ENCODE peak calls at places on chromosome 6, in six cellular contexts. Z is GM03348; B is DMS153; L is Right ventricle myocardium superior; S is NB4; C is activated CD4-positive, alpha-beta T cell treated with anti-CD3 and anti-CD28 coated beads, Interleukin-2, amount 10 ng/mL, durations not matched to agents 7 days and 5 days. O is an unnamed sample.

GRCh38 chr6:16684195-16684689 is 77.0 kb downstream of the ATXN1 start:
- DNase-seq in Z (no peak), B (no peak), L (no peak), S (peak; percentile 98), C (no peak), O (no peak)

GRCh38 chr6:170360476-170360875 is 53.9 kb downstream of the FAM120B start:
- DNase-seq in Z (no peak), B (no peak), L (no peak), S (no peak), C (no peak), O (no peak)

GRCh38 chr6:144151010-144151727 is 852 bp downstream of the STX11 start:
- DNase-seq in Z (no peak), B (no peak), L (no peak), S (peak; percentile 75), C (peak; percentile 72), O (no peak)

GRCh38 chr6:105270511-105270910 is 90.7 kb upstream of the POPDC3 start:
- DNase-seq in Z (peak; percentile 50), B (no peak), L (no peak), S (no peak), C (no peak), O (peak; percentile 22)

GRCh38 chr6:41371461-41371991 is 36.1 kb downstream of the NCR2 start:
- DNase-seq in Z (peak; percentile 68), B (no peak), L (peak; percentile 55), S (peak; percentile 22), C (no peak), O (peak; percentile 14)

GRCh38 chr6:140602431-140602836 is 1228.0 kb upstream of the CITED2 start:
- DNase-seq in Z (no peak), B (no peak), L (no peak), S (no peak), C (no peak), O (peak; percentile 32)

GRCh38 chr6:84645563-84646266 is 118.7 kb downstream of the TBX18 start:
- DNase-seq in Z (peak; percentile 45), B (no peak), L (no peak), S (no peak), C (no peak), O (peak; percentile 79)

GRCh38 chr6:139433647-139434419 is 59.4 kb upstream of the CITED2 start:
- DNase-seq in Z (peak; percentile 15), B (peak; percentile 42), L (no peak), S (peak; percentile 67), C (no peak), O (peak; percentile 14)

GRCh38 chr6:34506718-34507117 is 40.8 kb downstream of the PACSIN1 start:
- DNase-seq in Z (no peak), B (no peak), L (no peak), S (no peak), C (no peak), O (no peak)

GRCh38 chr6:14728396-14729024 is 517.4 kb upstream of the JARID2 start:
- DNase-seq in Z (peak; percentile 54), B (no peak), L (peak; percentile 48), S (peak; percentile 95), C (no peak), O (no peak)

GRCh38 chr6:103819509-103819908 is 1040.2 kb downstream of the HACE1 start:
- DNase-seq in Z (no peak), B (no peak), L (no peak), S (no peak), C (peak; percentile 5), O (no peak)

GRCh38 chr6:157842213-157842612 is 19.2 kb downstream of the SNX9 start:
- DNase-seq in Z (no peak), B (no peak), L (no peak), S (no peak), C (no peak), O (no peak)

GRCh38 chr6:81241717-81242116 is 510.8 kb downstream of the TENT5A start:
- DNase-seq in Z (peak; percentile 49), B (no peak), L (no peak), S (peak; percentile 52), C (no peak), O (peak; percentile 63)

GRCh38 chr6:12148317-12148801 is 136.2 kb downstream of the HIVEP1 start:
- DNase-seq in Z (peak; percentile 49), B (no peak), L (no peak), S (no peak), C (no peak), O (peak; percentile 82)

GRCh38 chr6:12748411-12748810 is 31.8 kb downstream of the PHACTR1 start:
- DNase-seq in Z (no peak), B (no peak), L (no peak), S (no peak), C (no peak), O (no peak)

GRCh38 chr6:34273242-34273805 is 24.5 kb upstream of the SMIM29 start:
- DNase-seq in Z (peak; percentile 19), B (no peak), L (peak; percentile 73), S (peak; percentile 96), C (no peak), O (no peak)

GRCh38 chr6:144343736-144344428 is 58.7 kb downstream of the UTRN start:
- DNase-seq in Z (no peak), B (no peak), L (no peak), S (peak; percentile 89), C (peak; percentile 63), O (no peak)

GRCh38 chr6:145081677-145082076 is 653.6 kb downstream of the EPM2A start:
- DNase-seq in Z (no peak), B (no peak), L (no peak), S (no peak), C (no peak), O (no peak)

GRCh38 chr6:28922841-28923317 is 906 bp downstream of the TRIM27 start:
- DNase-seq in Z (no peak), B (no peak), L (peak; percentile 72), S (peak; percentile 80), C (peak; percentile 55), O (peak; percentile 19)

GRCh38 chr6:41191569-41191968 is 9.4 kb downstream of the TREML2 start:
- DNase-seq in Z (peak; percentile 57), B (no peak), L (peak; percentile 71), S (peak; percentile 68), C (no peak), O (no peak)

GRCh38 chr6:17093692-17094091 is 8.2 kb upstream of the STMND1 start:
- DNase-seq in Z (no peak), B (no peak), L (no peak), S (peak; percentile 15), C (no peak), O (no peak)

GRCh38 chr6:25219581-25220249 is 59.5 kb upstream of the CARMIL1 start:
- DNase-seq in Z (no peak), B (no peak), L (no peak), S (no peak), C (no peak), O (no peak)

GRCh38 chr6:31353508-31353907 is 3.5 kb downstream of the HLA-B start:
- DNase-seq in Z (no peak), B (no peak), L (no peak), S (no peak), C (no peak), O (no peak)

GRCh38 chr6:108557494-108558371 is 3.0 kb upstream of the FOXO3 start:
- DNase-seq in Z (peak; percentile 91), B (no peak), L (peak; percentile 90), S (no peak), C (peak; percentile 76), O (peak; percentile 61)

GRCh38 chr6:122043421-122043820 is 356.0 kb upstream of the HSF2 start:
- DNase-seq in Z (no peak), B (no peak), L (no peak), S (no peak), C (no peak), O (no peak)

GRCh38 chr6:16698163-16698533 is 63.1 kb downstream of the ATXN1 start:
- DNase-seq in Z (no peak), B (no peak), L (no peak), S (no peak), C (no peak), O (no peak)

GRCh38 chr6:54037277-54037779 is 73.9 kb upstream of the MLIP start:
- DNase-seq in Z (no peak), B (no peak), L (no peak), S (no peak), C (no peak), O (no peak)

GRCh38 chr6:143545976-143546547 is 34.5 kb upstream of the FUCA2 start:
- DNase-seq in Z (peak; percentile 33), B (no peak), L (no peak), S (no peak), C (no peak), O (peak; percentile 39)

GRCh38 chr6:39307462-39307861 is 6.8 kb downstream of the KCNK17 start:
- DNase-seq in Z (no peak), B (no peak), L (no peak), S (no peak), C (no peak), O (no peak)

GRCh38 chr6:141484726-141485125 is 648.0 kb upstream of the GJE1 start:
- DNase-seq in Z (no peak), B (no peak), L (no peak), S (peak; percentile 90), C (peak; percentile 53), O (no peak)

GRCh38 chr6:100372326-100372725 is 92.4 kb downstream of the SIM1 start:
- DNase-seq in Z (no peak), B (no peak), L (no peak), S (peak; percentile 68), C (no peak), O (no peak)

GRCh38 chr6:34004706-34005105 is 141.2 kb downstream of the GRM4 start:
- DNase-seq in Z (no peak), B (peak; percentile 42), L (no peak), S (no peak), C (no peak), O (no peak)

GRCh38 chr6:65231616-65232015 is 475.4 kb downstream of the EYS start:
- DNase-seq in Z (no peak), B (no peak), L (no peak), S (no peak), C (no peak), O (no peak)

GRCh38 chr6:38427492-38428210 is 212.1 kb downstream of the BTBD9 start:
- DNase-seq in Z (no peak), B (no peak), L (no peak), S (no peak), C (no peak), O (no peak)

GRCh38 chr6:28207244-28208179 is 17.6 kb upstream of the ZSCAN9 start:
- DNase-seq in Z (peak; percentile 57), B (no peak), L (no peak), S (peak; percentile 67), C (peak; percentile 31), O (no peak)

GRCh38 chr6:71080151-71080550 is 123.3 kb upstream of the B3GAT2 start:
- DNase-seq in Z (no peak), B (no peak), L (no peak), S (no peak), C (no peak), O (no peak)

GRCh38 chr6:42101186-42101657 is 41.2 kb downstream of the C6orf132 start:
- DNase-seq in Z (no peak), B (no peak), L (no peak), S (no peak), C (no peak), O (no peak)

GRCh38 chr6:163457637-163458561 is 43.4 kb downstream of the QKI start:
- DNase-seq in Z (peak; percentile 85), B (no peak), L (no peak), S (peak; percentile 68), C (no peak), O (peak; percentile 86)

GRCh38 chr6:144855812-144856531 is 570.8 kb downstream of the UTRN start:
- DNase-seq in Z (no peak), B (no peak), L (no peak), S (no peak), C (no peak), O (no peak)

O was measured in HFFc6.